ENCODE peak calls at places on chromosome 16, in five cellular contexts. D is AG10803, W is HuH-7.5, P is GM18507, L is right atrium auricular region. H is an unnamed sample.

GRCh38 chr16:67953641-67954375 is 9.9 kb upstream of the LCAT start:
- DNase-seq in D (no peak), W (no peak), P (no peak), L (no peak), H (no peak)

GRCh38 chr16:19605701-19606100 is 50.2 kb downstream of the VPS35L start:
- DNase-seq in D (no peak), W (no peak), P (no peak), L (no peak), H (no peak)

GRCh38 chr16:62135903-62136302 is 99.7 kb upstream of the CDH8 start:
- DNase-seq in D (peak), W (no peak), P (no peak), L (no peak), H (no peak)

GRCh38 chr16:27365142-27366089 is 36.6 kb upstream of the IL21R start:
- DNase-seq in D (peak), W (no peak), P (no peak), L (no peak), H (no peak)

GRCh38 chr16:83336630-83337029 is 471.1 kb upstream of the HSBP1 start:
- DNase-seq in D (peak), W (no peak), P (no peak), L (no peak), H (no peak)

GRCh38 chr16:68374251-68374805 is 63.5 kb downstream of the PRMT7 start:
- DNase-seq in D (no peak), W (no peak), P (no peak), L (no peak), H (peak)

GRCh38 chr16:19438739-19439138 is 21.1 kb downstream of the TMC5 start:
- DNase-seq in D (no peak), W (no peak), P (no peak), L (no peak), H (no peak)

GRCh38 chr16:31700530-31701388 is 172.8 kb upstream of the ZNF267 start:
- DNase-seq in D (peak), W (no peak), P (peak), L (peak), H (peak)

GRCh38 chr16:53912155-53912554 is 208.2 kb downstream of the FTO start:
- DNase-seq in D (no peak), W (no peak), P (peak), L (no peak), H (no peak)

GRCh38 chr16:30922420-30922959 is 882 bp upstream of the FBXL19 start:
- DNase-seq in D (peak), W (peak), P (peak), L (peak), H (peak)

GRCh38 chr16:80806957-80807356 is 2.6 kb upstream of the CDYL2 start:
- DNase-seq in D (peak), W (no peak), P (no peak), L (no peak), H (no peak)

GRCh38 chr16:29940656-29941055 is 14.6 kb upstream of the KCTD13 start:
- DNase-seq in D (no peak), W (no peak), P (no peak), L (no peak), H (no peak)

GRCh38 chr16:81524382-81524781 is 79.8 kb downstream of the CMIP start:
- DNase-seq in D (no peak), W (no peak), P (no peak), L (no peak), H (no peak)

GRCh38 chr16:22641030-22641671 is 130.5 kb downstream of the NPIPB5 start:
- DNase-seq in D (peak), W (peak), P (no peak), L (no peak), H (no peak)

GRCh38 chr16:56617212-56618085 is 8.1 kb upstream of the MT1E start:
- DNase-seq in D (peak), W (no peak), P (no peak), L (peak), H (peak)

GRCh38 chr16:50299508-50300105 is 33.3 kb downstream of the ADCY7 start:
- DNase-seq in D (no peak), W (no peak), P (no peak), L (no peak), H (peak)

GRCh38 chr16:24178496-24178895 is 77.6 kb upstream of the CACNG3 start:
- DNase-seq in D (no peak), W (no peak), P (no peak), L (no peak), H (no peak)

GRCh38 chr16:50099957-50100648 is 34.3 kb downstream of the HEATR3 start:
- DNase-seq in D (no peak), W (no peak), P (no peak), L (no peak), H (no peak)

GRCh38 chr16:82792704-82793103 is 165.9 kb downstream of the CDH13 start:
- DNase-seq in D (no peak), W (no peak), P (no peak), L (no peak), H (no peak)

GRCh38 chr16:56519459-56520250 is at the start of gene BBS2:
- DNase-seq in D (peak), W (peak), P (peak), L (peak), H (peak)

GRCh38 chr16:54936979-54937672 is 6.5 kb downstream of the IRX5 start:
- DNase-seq in D (peak), W (peak), P (no peak), L (no peak), H (peak)

GRCh38 chr16:78494674-78495073 is 395.2 kb downstream of the WWOX start:
- DNase-seq in D (no peak), W (no peak), P (no peak), L (no peak), H (no peak)

H was measured in upper lobe of left lung.